ENCODE peak calls at places on chromosomes 1 and 21, in four cellular contexts. I is Calu3, B is T1000, S is MCF 10A. T is an unnamed sample.

GRCh38 chr1:175036476-175036875 is 13.3 kb upstream of the MRPS14 start:
- DNase-seq in I (no peak), B (no peak), S (no peak), T (no peak)

GRCh38 chr1:66253330-66253921 is 280.5 kb upstream of the SGIP1 start:
- DNase-seq in I (peak; percentile 39), B (peak; percentile 16), S (peak; percentile 77), T (no peak)

GRCh38 chr1:9425859-9426258 is 113.4 kb upstream of the SLC25A33 start:
- DNase-seq in I (no peak), B (no peak), S (no peak), T (no peak)

GRCh38 chr21:42336065-42336464 is 14.7 kb downstream of the TFF2 start:
- DNase-seq in I (no peak), B (no peak), S (peak; percentile 13), T (no peak)

GRCh38 chr1:77273891-77274290 is 7.9 kb upstream of the AK5 start:
- DNase-seq in I (no peak), B (no peak), S (no peak), T (no peak)

GRCh38 chr1:43435146-43436145 is 18.3 kb downstream of the HYI start:
- DNase-seq in I (no peak), B (no peak), S (no peak), T (no peak)

GRCh38 chr1:8816306-8816705 is 1.1 kb downstream of the RERE start:
- DNase-seq in I (no peak), B (no peak), S (peak; percentile 46), T (no peak)

GRCh38 chr1:150474869-150475268 is 12.3 kb upstream of the TARS2 start:
- DNase-seq in I (no peak), B (no peak), S (no peak), T (no peak)

T was measured in PC-9.